ENCODE peak calls at places on chromosome 6, in four cellular contexts. Q is CD8-positive, alpha-beta T cell; W is Peyer's patch; Y is tibial nerve. K is an unnamed sample. For H3K9me3, the result is how much of the 10 kb centered on the place peaks cover.

GRCh38 chr6:134373282-134373922 is 55.5 kb upstream of the SGK1 start:
- DNase-seq in W (peak), Q (no peak), Y (no peak), K (no peak)

GRCh38 chr6:106609699-106610098 is 19.6 kb downstream of the RTN4IP1 start:
- DNase-seq in W (peak), Y (no peak), Q (no peak), K (no peak)

GRCh38 chr6:151661928-151662327 is 145.6 kb upstream of the ESR1 start:
- DNase-seq in Q (no peak), W (no peak), Y (no peak), K (no peak)

GRCh38 chr6:71290611-71291010 is 2.0 kb downstream of the OGFRL1 start:
- DNase-seq in Y (no peak), Q (no peak), W (no peak), K (no peak)

GRCh38 chr6:89208551-89208950 is 8.6 kb downstream of the GABRR1 start:
- DNase-seq in Q (no peak), W (no peak), Y (no peak), K (no peak)

GRCh38 chr6:21157186-21157929 is 436.2 kb upstream of the SOX4 start:
- DNase-seq in W (no peak), Y (no peak), Q (no peak), K (no peak)

GRCh38 chr6:143940011-143940597 is 68.0 kb downstream of the PLAGL1 start:
- DNase-seq in Q (peak), Y (no peak), W (peak), K (peak)

GRCh38 chr6:65113581-65113980 is 593.4 kb downstream of the EYS start:
- DNase-seq in Q (no peak), Y (no peak), W (no peak), K (no peak)

GRCh38 chr6:138161118-138161433 is 663 bp upstream of the ARFGEF3 start:
- DNase-seq in Y (no peak), W (no peak), Q (no peak), K (no peak)

GRCh38 chr6:156154896-156155295 is 622.3 kb upstream of the ARID1B start:
- DNase-seq in Q (no peak), Y (no peak), W (no peak), K (no peak)

GRCh38 chr6:72316675-72317380 is 305.0 kb upstream of the KCNQ5 start:
- DNase-seq in W (no peak), Y (no peak), Q (no peak), K (no peak)

GRCh38 chr6:106735828-106736227 is 106.5 kb downstream of the QRSL1 start:
- DNase-seq in W (no peak), Y (no peak), Q (no peak), K (no peak)

GRCh38 chr6:72946766-72947165 is 278.5 kb downstream of the KHDC1L start:
- DNase-seq in W (no peak), Q (no peak), Y (no peak), K (no peak)

GRCh38 chr6:113184736-113185135 is 672.4 kb upstream of the MARCKS start:
- DNase-seq in Y (no peak), W (no peak), Q (no peak), K (no peak)

GRCh38 chr6:99270030-99270429 is 79.4 kb downstream of the FAXC start:
- DNase-seq in Q (no peak), Y (no peak), W (no peak), K (no peak)

GRCh38 chr6:132354517-132355167 is 46.6 kb downstream of the MOXD1 start:
- DNase-seq in Q (peak), Y (no peak), W (peak), K (peak)

GRCh38 chr6:37576336-37576737 is 76.6 kb upstream of the CCDC167 start:
- DNase-seq in Q (no peak), Y (no peak), W (no peak), K (no peak)

GRCh38 chr6:156934054-156934424 is 156.9 kb downstream of the ARID1B start:
- DNase-seq in W (no peak), Y (no peak), Q (no peak), K (no peak)

GRCh38 chr6:155328539-155329459 is 14.5 kb upstream of the TFB1M start:
- DNase-seq in W (peak), Y (no peak), Q (no peak), K (no peak)

GRCh38 chr6:122869437-122870024 is 80.5 kb downstream of the SMPDL3A start:
- DNase-seq in Q (no peak), W (peak), Y (no peak), K (no peak)

GRCh38 chr6:50555982-50556381 is 157.3 kb upstream of the TFAP2D start:
- DNase-seq in W (no peak), Q (no peak), Y (no peak), K (no peak)

GRCh38 chr6:33980176-33980805 is 165.6 kb downstream of the GRM4 start:
- DNase-seq in Y (no peak), Q (no peak), W (peak), K (no peak)

DNA sequence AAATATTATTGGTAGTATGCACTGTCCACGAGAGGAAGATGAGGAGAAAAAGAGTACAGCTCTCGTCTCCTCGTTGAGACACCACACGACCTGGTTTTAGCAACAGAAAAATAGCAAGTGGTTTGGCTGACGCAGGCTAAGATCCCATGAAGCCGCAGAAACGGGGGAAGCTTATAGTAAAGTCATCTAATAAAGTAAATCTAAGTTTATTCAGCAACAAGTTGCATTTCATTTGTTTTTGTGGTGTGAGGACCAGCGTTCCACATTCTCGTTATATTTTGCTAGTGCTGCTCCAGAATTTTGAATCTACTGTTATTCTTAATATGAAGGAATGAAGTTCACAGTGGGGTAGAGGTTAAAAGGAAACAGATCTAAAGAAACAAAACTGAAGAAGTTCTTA is 25.2 kb upstream of the IRF4 start:
- DNase-seq in Y (no peak), Q (no peak), W (no peak), K (no peak)
- H3K9me3 ChIP-seq in Y (under half), Q (under half), W (under half), K (under half)

GRCh38 chr6:90432408-90432775 is 135.7 kb upstream of the BACH2 start:
- DNase-seq in W (no peak), Q (no peak), Y (no peak), K (no peak)
- H3K9me3 ChIP-seq in W (under half), Q (under half), Y (under half), K (under half)

GRCh38 chr6:1942834-1943233 is 302.6 kb downstream of the GMDS start:
- DNase-seq in Y (no peak), Q (no peak), W (no peak), K (no peak)
- H3K9me3 ChIP-seq in Y (under half), Q (under half), W (under half), K (under half)

GRCh38 chr6:161212902-161213301 is 61.0 kb downstream of the AGPAT4 start:
- DNase-seq in Q (no peak), Y (no peak), W (no peak), K (no peak)

GRCh38 chr6:161215876-161216615 is 57.8 kb downstream of the AGPAT4 start:
- DNase-seq in Q (no peak), W (no peak), Y (no peak), K (no peak)

GRCh38 chr6:161215193-161215592 is 58.7 kb downstream of the AGPAT4 start:
- DNase-seq in Q (no peak), Y (no peak), W (no peak), K (no peak)

GRCh38 chr6:161216616-161217205 is 57.1 kb downstream of the AGPAT4 start:
- DNase-seq in W (no peak), Q (no peak), Y (no peak), K (no peak)

DNA sequence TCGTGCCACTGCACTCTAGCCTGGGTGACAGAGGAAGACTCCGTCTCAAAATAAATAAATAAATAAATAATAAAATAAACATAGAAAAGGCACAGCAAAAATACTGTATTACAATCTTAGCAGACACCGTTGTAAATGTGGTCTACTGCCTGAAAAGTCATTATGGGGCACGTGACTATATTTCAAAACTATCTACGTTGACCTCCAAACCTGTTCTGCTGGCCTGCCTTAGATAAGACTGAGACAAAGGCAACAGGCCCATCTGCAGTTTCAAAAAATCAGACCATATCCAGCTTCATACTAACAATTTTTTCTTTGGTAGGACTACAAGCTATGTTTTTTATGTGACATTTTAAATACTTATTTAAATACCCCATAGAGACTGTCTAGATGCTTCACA is 59.1 kb downstream of the AGPAT4 start:
- DNase-seq in Y (no peak), Q (no peak), W (no peak), K (no peak)
- H3K9me3 ChIP-seq in Y (under half), Q (under half), W (under half), K (under half)